ENCODE peak calls at places on chromosomes 2 and 18, in ten cellular contexts. B is activated effector memory CD4-positive, alpha-beta T cell treated with anti-CD3 and anti-CD28 coated beads, Interleukin-2, amount 50 U/mL, for 16 hours; Q is brain microvascular endothelial cell; J is stimulated activated CD4-positive, alpha-beta T cell treated with anti-CD3 and anti-CD28 coated beads, Interleukin-2, amount 100 ng/mL, for 24 hours; L is HuH-7.5; E is activated T-cell treated with anti-CD3 and anti-CD28 coated beads, Interleukin-2, amount 50 U/mL, for 4 hours; G is cardiac fibroblast; M is neural progenitor cell; V is stimulated activated CD8-positive, alpha-beta memory T cell treated with anti-CD3 and anti-CD28 coated beads, Interleukin-15, amount 100 ng/mL, for 24 hours; S is HEK293T. Z is an unnamed sample.

GRCh38 chr2:140698736-140699135 is 1432.1 kb downstream of the LRP1B start:
- DNase-seq in B (no peak), Q (no peak), J (no peak), L (no peak), E (no peak), G (no peak), M (no peak), V (no peak), S (no peak), Z (no peak)

GRCh38 chr18:33596178-33596854 is 18.3 kb downstream of the ASXL3 start:
- DNase-seq in B (no peak), Q (no peak), J (no peak), L (no peak), E (no peak), G (peak; percentile 79), M (no peak), V (no peak), S (no peak), Z (peak; percentile 73)

GRCh38 chr18:5717241-5717640 is 173.4 kb upstream of the EPB41L3 start:
- DNase-seq in B (no peak), Q (no peak), J (no peak), L (no peak), E (no peak), G (no peak), M (no peak), V (no peak), S (no peak), Z (no peak)

GRCh38 chr2:196987654-196988364 is 61.3 kb upstream of the PGAP1 start:
- DNase-seq in B (no peak), Q (peak; percentile 97), J (peak; percentile 35), L (no peak), E (peak; percentile 14), G (peak; percentile 99), M (peak; percentile 6), V (no peak), S (peak; percentile 27), Z (peak; percentile 98)

GRCh38 chr2:219631925-219632757 is 4.7 kb downstream of the SLC4A3 start:
- DNase-seq in B (peak; percentile 54), Q (no peak), J (no peak), L (no peak), E (no peak), G (no peak), M (no peak), V (no peak), S (no peak), Z (no peak)

GRCh38 chr2:106956416-106956815 is 70.4 kb upstream of the ST6GAL2 start:
- DNase-seq in B (no peak), Q (peak; percentile 80), J (no peak), L (no peak), E (no peak), G (no peak), M (peak; percentile 13), V (no peak), S (no peak), Z (no peak)

GRCh38 chr18:31487251-31488015 is 10.5 kb upstream of the DSG2 start:
- DNase-seq in B (no peak), Q (peak; percentile 86), J (no peak), L (no peak), E (no peak), G (peak; percentile 86), M (no peak), V (no peak), S (no peak), Z (peak; percentile 79)

GRCh38 chr18:48659188-48660009 is 120.6 kb downstream of the CTIF start:
- DNase-seq in B (peak; percentile 44), Q (no peak), J (no peak), L (no peak), E (no peak), G (no peak), M (no peak), V (no peak), S (no peak), Z (no peak)

GRCh38 chr2:857081-857480 is 93.6 kb upstream of the SNTG2 start:
- DNase-seq in B (no peak), Q (no peak), J (no peak), L (no peak), E (no peak), G (no peak), M (no peak), V (no peak), S (no peak), Z (no peak)

GRCh38 chr2:140567734-140568133 is 1563.1 kb downstream of the LRP1B start:
- DNase-seq in B (no peak), Q (peak; percentile 53), J (no peak), L (no peak), E (no peak), G (peak; percentile 62), M (no peak), V (no peak), S (no peak), Z (peak; percentile 1)

GRCh38 chr2:41441958-41442357 is 605.9 kb upstream of the PKDCC start:
- DNase-seq in B (no peak), Q (no peak), J (no peak), L (no peak), E (no peak), G (no peak), M (no peak), V (no peak), S (no peak), Z (no peak)

GRCh38 chr2:70671059-70671685 is 96.8 kb downstream of the ADD2 start:
- DNase-seq in B (no peak), Q (no peak), J (no peak), L (no peak), E (no peak), G (no peak), M (no peak), V (no peak), S (no peak), Z (no peak)

GRCh38 chr2:226730487-226730886 is 69.1 kb downstream of the IRS1 start:
- DNase-seq in B (no peak), Q (peak; percentile 9), J (no peak), L (no peak), E (no peak), G (no peak), M (peak; percentile 42), V (no peak), S (no peak), Z (no peak)

Z was measured in stromal cell of bone marrow.